ENCODE peak calls at places on chromosomes 5 and 9, in five cellular contexts. One of them, this sample, is unnamed.
A peak's percentile ranks its signal among the peaks of the same experiment; 100 is the strongest.

GRCh38 chr5:95730730-95731570 is at the start of gene RHOBTB3:
- DNase-seq in colonic mucosa: peak; percentile 93
- DNase-seq in tibial artery: peak; percentile 95
- DNase-seq in IMR-90: peak; percentile 91
- DNase-seq in gastrocnemius medialis: peak; percentile 91
- DNase-seq in this sample: peak; percentile 4

GRCh38 chr9:7178729-7179128 is 421.0 kb downstream of the KDM4C start:
- DNase-seq in colonic mucosa: no peak
- DNase-seq in tibial artery: no peak
- DNase-seq in IMR-90: no peak
- DNase-seq in gastrocnemius medialis: no peak
- DNase-seq in this sample: no peak

GRCh38 chr5:54254482-54255198 is 55.7 kb downstream of the ARL15 start:
- DNase-seq in colonic mucosa: no peak
- DNase-seq in tibial artery: no peak
- DNase-seq in IMR-90: no peak
- DNase-seq in gastrocnemius medialis: no peak
- DNase-seq in this sample: no peak

GRCh38 chr5:75616286-75616810 is 5.1 kb downstream of the ANKDD1B start:
- DNase-seq in colonic mucosa: no peak
- DNase-seq in tibial artery: no peak
- DNase-seq in IMR-90: no peak
- DNase-seq in gastrocnemius medialis: no peak
- DNase-seq in this sample: no peak

GRCh38 chr9:124812401-124813016 is 35.6 kb downstream of the OLFML2A start:
- DNase-seq in colonic mucosa: no peak
- DNase-seq in tibial artery: no peak
- DNase-seq in IMR-90: peak; percentile 99
- DNase-seq in gastrocnemius medialis: no peak
- DNase-seq in this sample: no peak

GRCh38 chr5:40452874-40453624 is 226.7 kb upstream of the PTGER4 start:
- DNase-seq in colonic mucosa: no peak
- DNase-seq in tibial artery: no peak
- DNase-seq in IMR-90: no peak
- DNase-seq in gastrocnemius medialis: no peak
- DNase-seq in this sample: no peak

GRCh38 chr5:44868541-44868940 is 59.8 kb downstream of the MRPS30 start:
- DNase-seq in colonic mucosa: no peak
- DNase-seq in tibial artery: no peak
- DNase-seq in IMR-90: no peak
- DNase-seq in gastrocnemius medialis: no peak
- DNase-seq in this sample: no peak

GRCh38 chr5:6181871-6182270 is 196.5 kb downstream of the MED10 start:
- DNase-seq in colonic mucosa: no peak
- DNase-seq in tibial artery: no peak
- DNase-seq in IMR-90: no peak
- DNase-seq in gastrocnemius medialis: no peak
- DNase-seq in this sample: no peak

GRCh38 chr5:170184007-170184687 is 48.6 kb upstream of the C5orf58 start:
- DNase-seq in colonic mucosa: peak; percentile 53
- DNase-seq in tibial artery: no peak
- DNase-seq in IMR-90: peak; percentile 37
- DNase-seq in gastrocnemius medialis: no peak
- DNase-seq in this sample: no peak

GRCh38 chr9:133374612-133375115 is 1.2 kb downstream of the SURF4 start:
- DNase-seq in colonic mucosa: no peak
- DNase-seq in tibial artery: no peak
- DNase-seq in IMR-90: peak; percentile 68
- DNase-seq in gastrocnemius medialis: no peak
- DNase-seq in this sample: no peak

GRCh38 chr9:96856363-96857286 is 2.3 kb upstream of the ZNF782 start:
- DNase-seq in colonic mucosa: peak; percentile 77
- DNase-seq in tibial artery: no peak
- DNase-seq in IMR-90: peak; percentile 67
- DNase-seq in gastrocnemius medialis: peak; percentile 31
- DNase-seq in this sample: no peak

GRCh38 chr5:140926211-140926902 is at the start of gene PCDHAC1:
- DNase-seq in colonic mucosa: peak; percentile 42
- DNase-seq in tibial artery: peak; percentile 74
- DNase-seq in IMR-90: no peak
- DNase-seq in gastrocnemius medialis: peak; percentile 14
- DNase-seq in this sample: no peak

GRCh38 chr9:112544477-112544876 is 57.9 kb downstream of the KIAA1958 start:
- DNase-seq in colonic mucosa: no peak
- DNase-seq in tibial artery: no peak
- DNase-seq in IMR-90: no peak
- DNase-seq in gastrocnemius medialis: no peak
- DNase-seq in this sample: no peak

GRCh38 chr5:143093452-143094086 is 309.9 kb downstream of the NR3C1 start:
- DNase-seq in colonic mucosa: no peak
- DNase-seq in tibial artery: no peak
- DNase-seq in IMR-90: no peak
- DNase-seq in gastrocnemius medialis: no peak
- DNase-seq in this sample: no peak

GRCh38 chr5:143094087-143094511 is 309.4 kb downstream of the NR3C1 start:
- DNase-seq in colonic mucosa: no peak
- DNase-seq in tibial artery: no peak
- DNase-seq in IMR-90: peak; percentile 61
- DNase-seq in gastrocnemius medialis: no peak
- DNase-seq in this sample: no peak
- TF ChIP-seq CTCF in colonic mucosa: no peak
- TF ChIP-seq CTCF in tibial artery: peak; percentile 3
- TF ChIP-seq CTCF in IMR-90: no peak
- TF ChIP-seq CTCF in gastrocnemius medialis: no peak
- TF ChIP-seq CTCF in this sample: peak; percentile 9

DNA sequence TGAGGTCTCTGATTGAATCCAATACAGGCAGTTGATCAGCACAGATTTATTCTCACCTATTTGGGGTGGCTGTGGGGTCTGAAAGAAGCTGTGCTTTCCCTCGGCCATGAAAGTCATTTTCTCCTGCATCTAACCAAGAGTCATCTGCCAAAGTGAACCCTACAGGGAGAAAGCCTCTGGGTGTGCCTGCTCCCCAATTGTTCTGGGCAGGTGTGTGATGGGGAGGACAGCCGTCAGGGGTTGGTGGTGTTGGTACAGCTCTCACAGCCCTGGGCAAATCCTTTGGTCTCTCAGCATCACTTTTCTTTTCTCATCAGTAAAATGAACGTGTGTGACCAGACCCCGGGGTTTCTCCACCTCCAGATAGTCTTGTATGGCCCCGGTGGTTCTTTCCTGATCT is 2.5 kb downstream of the PHF2 start:
- DNase-seq in colonic mucosa: no peak
- DNase-seq in tibial artery: peak; percentile 35
- DNase-seq in IMR-90: no peak
- DNase-seq in gastrocnemius medialis: no peak
- DNase-seq in this sample: no peak
- H3K4me1 ChIP-seq in colonic mucosa: peaks cover 19% of the 10 kb centered on the region
- H3K4me1 ChIP-seq in tibial artery: peaks cover 29% of the 10 kb centered on the region
- H3K4me1 ChIP-seq in IMR-90: peaks cover 26% of the 10 kb centered on the region
- H3K4me1 ChIP-seq in gastrocnemius medialis: peaks cover 58% of the 10 kb centered on the region
- H3K4me1 ChIP-seq in this sample: peaks cover 32% of the 10 kb centered on the region

DNA sequence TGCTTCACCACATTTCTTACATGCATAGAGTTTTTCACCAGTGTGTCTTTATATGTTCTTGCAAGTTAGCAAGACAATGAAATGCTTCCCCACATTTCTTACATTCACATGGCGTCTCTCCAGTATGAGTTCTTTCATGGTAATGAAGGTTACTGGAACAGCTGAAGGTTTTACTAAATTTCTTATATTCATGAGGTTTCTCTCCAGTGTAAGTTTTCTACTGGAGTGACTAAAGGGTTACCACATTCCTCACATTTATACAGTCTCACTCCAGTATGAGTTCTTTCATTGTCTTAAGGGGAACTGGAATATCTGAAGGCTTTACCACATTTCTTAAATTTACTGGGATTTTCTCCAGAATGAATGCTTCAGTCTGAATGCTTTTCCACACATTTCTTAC is 350.3 kb downstream of the MAT2B start:
- DNase-seq in colonic mucosa: no peak
- DNase-seq in tibial artery: no peak
- DNase-seq in IMR-90: no peak
- DNase-seq in gastrocnemius medialis: no peak
- DNase-seq in this sample: no peak
- H3K9me3 ChIP-seq in colonic mucosa: no peaks in the 10 kb centered on the region
- H3K9me3 ChIP-seq in tibial artery: no peaks in the 10 kb centered on the region
- H3K9me3 ChIP-seq in IMR-90: peaks cover 7% of the 10 kb centered on the region
- H3K9me3 ChIP-seq in gastrocnemius medialis: no peaks in the 10 kb centered on the region
- H3K9me3 ChIP-seq in this sample: peaks cover 8% of the 10 kb centered on the region

GRCh38 chr5:8788246-8788645 is 757.6 kb downstream of the SEMA5A start:
- DNase-seq in colonic mucosa: no peak
- DNase-seq in tibial artery: no peak
- DNase-seq in IMR-90: peak; percentile 32
- DNase-seq in gastrocnemius medialis: no peak
- DNase-seq in this sample: no peak
- TF ChIP-seq CTCF in colonic mucosa: no peak
- TF ChIP-seq CTCF in tibial artery: no peak
- TF ChIP-seq CTCF in IMR-90: no peak
- TF ChIP-seq CTCF in gastrocnemius medialis: no peak
- TF ChIP-seq CTCF in this sample: no peak

DNA sequence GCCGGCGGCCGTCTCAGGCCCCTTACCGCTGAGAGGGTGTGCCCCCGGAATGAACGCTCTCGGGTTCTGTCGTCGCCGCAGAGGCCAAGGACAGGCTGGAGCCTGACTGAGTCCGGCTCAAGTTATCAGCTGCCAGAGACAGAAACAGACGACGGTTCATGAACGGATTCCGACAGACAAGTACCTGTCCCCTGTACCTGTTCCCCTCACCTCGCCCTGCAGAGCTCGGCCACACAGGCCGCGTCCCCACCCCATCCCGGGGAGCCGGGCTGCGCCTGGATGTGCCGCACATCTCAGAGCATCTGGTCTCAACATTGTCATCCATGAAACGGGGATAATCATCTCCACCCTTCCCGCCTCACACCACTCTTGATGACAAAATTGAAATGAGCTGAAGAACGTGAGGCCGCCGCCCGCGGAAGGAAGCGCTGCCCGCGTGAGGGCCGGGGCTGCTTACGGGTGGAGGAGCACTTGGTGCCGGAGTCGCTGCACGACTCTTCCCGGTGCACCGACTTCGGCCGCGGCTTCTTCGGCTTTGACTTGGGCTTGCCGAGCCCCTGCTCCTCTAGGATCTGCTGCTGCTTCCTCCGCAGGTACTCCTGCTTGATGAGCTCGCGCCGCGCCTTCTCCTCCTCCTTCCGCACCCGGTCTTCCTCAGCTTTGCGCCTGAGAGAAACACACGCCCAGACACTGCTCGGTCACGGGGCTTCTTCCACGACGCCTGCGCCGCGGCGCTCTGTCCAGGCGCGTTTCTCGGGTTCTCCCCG is 89.2 kb downstream of the CAMSAP1 start:
- DNase-seq in colonic mucosa: no peak
- DNase-seq in tibial artery: peak; percentile 58
- DNase-seq in IMR-90: no peak
- DNase-seq in gastrocnemius medialis: no peak
- DNase-seq in this sample: no peak
- H3K4me1 ChIP-seq in colonic mucosa: no peaks in the 10 kb centered on the region
- H3K4me1 ChIP-seq in tibial artery: no peaks in the 10 kb centered on the region
- H3K4me1 ChIP-seq in IMR-90: no peaks in the 10 kb centered on the region
- H3K4me1 ChIP-seq in gastrocnemius medialis: no peaks in the 10 kb centered on the region
- H3K4me1 ChIP-seq in this sample: no peaks in the 10 kb centered on the region

GRCh38 chr5:2262620-2263019 is 379.9 kb upstream of the IRX4 start:
- DNase-seq in colonic mucosa: no peak
- DNase-seq in tibial artery: no peak
- DNase-seq in IMR-90: no peak
- DNase-seq in gastrocnemius medialis: no peak
- DNase-seq in this sample: no peak
- H3K9me3 ChIP-seq in colonic mucosa: no peaks in the 10 kb centered on the region
- H3K9me3 ChIP-seq in tibial artery: no peaks in the 10 kb centered on the region
- H3K9me3 ChIP-seq in IMR-90: peaks cover 42% of the 10 kb centered on the region
- H3K9me3 ChIP-seq in gastrocnemius medialis: no peaks in the 10 kb centered on the region
- H3K9me3 ChIP-seq in this sample: no peaks in the 10 kb centered on the region

GRCh38 chr5:116272281-116272941 is 187.6 kb downstream of the COMMD10 start:
- DNase-seq in colonic mucosa: no peak
- DNase-seq in tibial artery: no peak
- DNase-seq in IMR-90: peak; percentile 52
- DNase-seq in gastrocnemius medialis: no peak
- DNase-seq in this sample: no peak
- TF ChIP-seq CTCF in colonic mucosa: no peak
- TF ChIP-seq CTCF in tibial artery: no peak
- TF ChIP-seq CTCF in IMR-90: no peak
- TF ChIP-seq CTCF in gastrocnemius medialis: no peak
- TF ChIP-seq CTCF in this sample: no peak

GRCh38 chr5:152523964-152524363 is 118.9 kb upstream of the NMUR2 start:
- DNase-seq in colonic mucosa: no peak
- DNase-seq in tibial artery: no peak
- DNase-seq in IMR-90: no peak
- DNase-seq in gastrocnemius medialis: no peak
- DNase-seq in this sample: no peak
- H3K4me1 ChIP-seq in colonic mucosa: no peaks in the 10 kb centered on the region
- H3K4me1 ChIP-seq in tibial artery: no peaks in the 10 kb centered on the region
- H3K4me1 ChIP-seq in IMR-90: no peaks in the 10 kb centered on the region
- H3K4me1 ChIP-seq in gastrocnemius medialis: no peaks in the 10 kb centered on the region
- H3K4me1 ChIP-seq in this sample: peaks cover 6% of the 10 kb centered on the region

DNA sequence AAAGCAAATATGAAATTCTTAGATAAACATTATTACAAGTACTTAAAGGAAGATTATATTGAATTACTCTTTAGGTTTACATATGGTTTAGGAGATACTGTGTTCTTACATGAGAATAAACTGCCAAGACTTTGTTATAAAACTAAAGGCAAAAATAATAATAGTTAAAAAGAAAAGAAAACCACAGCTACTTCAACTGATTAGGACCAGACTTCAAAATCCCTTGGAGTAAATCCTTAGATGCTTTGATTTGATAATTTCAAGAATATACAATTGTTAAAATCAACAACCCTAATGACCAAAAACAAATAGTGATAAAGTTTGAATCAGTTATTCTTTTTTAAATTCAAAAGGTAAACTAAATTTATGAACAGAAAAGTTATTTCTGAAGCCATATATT is 389.6 kb upstream of the COX7C start:
- DNase-seq in colonic mucosa: no peak
- DNase-seq in tibial artery: no peak
- DNase-seq in IMR-90: no peak
- DNase-seq in gastrocnemius medialis: no peak
- DNase-seq in this sample: no peak
- H3K9me3 ChIP-seq in colonic mucosa: no peaks in the 10 kb centered on the region
- H3K9me3 ChIP-seq in tibial artery: no peaks in the 10 kb centered on the region
- H3K9me3 ChIP-seq in IMR-90: peaks cover 6% of the 10 kb centered on the region
- H3K9me3 ChIP-seq in gastrocnemius medialis: no peaks in the 10 kb centered on the region
- H3K9me3 ChIP-seq in this sample: no peaks in the 10 kb centered on the region

DNA sequence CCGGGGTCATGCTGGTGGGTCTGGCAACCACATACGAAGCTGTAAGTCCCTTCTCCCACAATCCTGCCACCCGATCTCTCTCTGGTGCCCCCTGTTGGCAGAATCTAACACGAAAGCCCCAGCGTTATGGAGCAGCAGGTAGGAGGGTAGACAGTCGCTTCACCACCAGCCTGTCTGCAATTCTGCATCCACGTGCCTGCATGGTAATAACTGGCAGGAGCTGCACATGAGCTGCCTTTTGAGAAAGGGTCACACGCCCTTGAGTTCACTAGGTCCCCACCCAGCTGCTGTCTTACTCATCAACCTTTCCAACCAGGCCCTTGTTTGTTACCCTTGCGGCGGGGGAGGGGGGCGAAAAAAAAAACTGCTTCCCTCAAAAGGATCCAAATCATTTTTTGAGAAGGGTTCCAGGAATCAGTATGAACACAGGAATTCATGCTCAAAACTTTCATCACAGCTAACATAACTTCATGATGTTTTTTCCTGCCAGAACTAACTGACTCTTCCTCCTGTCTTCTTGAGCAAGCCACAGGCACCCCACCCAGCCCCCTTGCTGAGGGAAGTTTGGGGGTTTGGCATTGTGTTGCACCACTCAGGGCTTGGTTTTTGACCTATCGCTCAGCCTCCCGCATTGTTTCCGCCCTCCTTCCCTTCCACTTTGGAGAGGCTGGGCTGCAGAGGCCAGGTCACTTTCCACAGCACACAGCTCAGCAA is 19.6 kb upstream of the TMEM252 start:
- DNase-seq in colonic mucosa: peak; percentile 74
- DNase-seq in tibial artery: no peak
- DNase-seq in IMR-90: peak; percentile 84
- DNase-seq in gastrocnemius medialis: peak; percentile 57
- DNase-seq in this sample: no peak
- TF ChIP-seq CTCF in colonic mucosa: peak; percentile 36
- TF ChIP-seq CTCF in tibial artery: peak; percentile 21
- TF ChIP-seq CTCF in IMR-90: peak; percentile 35
- TF ChIP-seq CTCF in gastrocnemius medialis: peak; percentile 69
- TF ChIP-seq CTCF in this sample: peak; percentile 23

This sample was measured in esophagus squamous epithelium.